ENCODE peak calls at places on chromosomes 1 and 21, in five cellular contexts. U is neuronal stem cell, W is mesenchymal stem cell, M is H1, Z is H9. O is an unnamed sample.
A peak's percentile ranks its signal among the peaks of the same experiment; 100 is the strongest.

GRCh38 chr1:20248954-20249612 is 41.6 kb upstream of the VWA5B1 start:
- DNase-seq in U (no peak), Z (no peak), W (no peak), M (no peak), O (no peak)

GRCh38 chr21:44006017-44006624 is 6.0 kb upstream of the TRAPPC10 start:
- DNase-seq in Z (no peak), W (peak; percentile 96), M (no peak), U (no peak), O (peak; percentile 48)

GRCh38 chr1:106254748-106255147 is 801.7 kb upstream of the PRMT6 start:
- DNase-seq in M (no peak), W (no peak), Z (no peak), U (no peak), O (no peak)

GRCh38 chr1:173301507-173301906 is 94.4 kb upstream of the TNFSF4 start:
- DNase-seq in Z (no peak), W (peak; percentile 28), U (no peak), M (no peak), O (no peak)

GRCh38 chr1:214719207-214719606 is 116.2 kb downstream of the CENPF start:
- DNase-seq in W (no peak), U (no peak), M (no peak), Z (no peak), O (no peak)

GRCh38 chr1:203038217-203038741 is 12.0 kb downstream of the PPFIA4 start:
- DNase-seq in M (no peak), Z (peak; percentile 16), W (peak; percentile 32), U (no peak), O (no peak)

GRCh38 chr1:17414022-17414421 is 25.5 kb downstream of the RCC2 start:
- DNase-seq in M (no peak), Z (no peak), W (no peak), U (no peak), O (no peak)

GRCh38 chr21:43808367-43808766 is 19.0 kb downstream of the RRP1 start:
- DNase-seq in Z (no peak), W (no peak), M (no peak), U (no peak), O (no peak)

GRCh38 chr1:110035236-110035752 is 870 bp downstream of the STRIP1 start:
- DNase-seq in Z (no peak), U (peak; percentile 11), M (no peak), W (no peak), O (no peak)

GRCh38 chr1:97013904-97014303 is 292.3 kb downstream of the PTBP2 start:
- DNase-seq in U (no peak), W (peak; percentile 18), M (no peak), Z (no peak), O (no peak)
- H2BK12ac ChIP-seq in U (no peak overlapping the region), W (no peak overlapping the region), M (no peak overlapping the region), Z (no peak overlapping the region), O (no peak overlapping the region)

GRCh38 chr1:41495171-41495948 is 10.9 kb upstream of the EDN2 start:
- DNase-seq in M (peak; percentile 78), Z (peak; percentile 80), W (peak; percentile 62), U (no peak), O (no peak)
- H3K27ac ChIP-seq in M (no peak overlapping the region), Z (no peak overlapping the region), W (peak overlapping the region; percentile 5), U (no peak overlapping the region), O (no peak overlapping the region)

GRCh38 chr1:65299328-65299727 is 10.0 kb upstream of the DNAJC6 start:
- DNase-seq in Z (no peak), W (no peak), U (no peak), M (no peak), O (no peak)
- H2BK12ac ChIP-seq in Z (no peak overlapping the region), W (no peak overlapping the region), U (no peak overlapping the region), M (no peak overlapping the region), O (no peak overlapping the region)

DNA sequence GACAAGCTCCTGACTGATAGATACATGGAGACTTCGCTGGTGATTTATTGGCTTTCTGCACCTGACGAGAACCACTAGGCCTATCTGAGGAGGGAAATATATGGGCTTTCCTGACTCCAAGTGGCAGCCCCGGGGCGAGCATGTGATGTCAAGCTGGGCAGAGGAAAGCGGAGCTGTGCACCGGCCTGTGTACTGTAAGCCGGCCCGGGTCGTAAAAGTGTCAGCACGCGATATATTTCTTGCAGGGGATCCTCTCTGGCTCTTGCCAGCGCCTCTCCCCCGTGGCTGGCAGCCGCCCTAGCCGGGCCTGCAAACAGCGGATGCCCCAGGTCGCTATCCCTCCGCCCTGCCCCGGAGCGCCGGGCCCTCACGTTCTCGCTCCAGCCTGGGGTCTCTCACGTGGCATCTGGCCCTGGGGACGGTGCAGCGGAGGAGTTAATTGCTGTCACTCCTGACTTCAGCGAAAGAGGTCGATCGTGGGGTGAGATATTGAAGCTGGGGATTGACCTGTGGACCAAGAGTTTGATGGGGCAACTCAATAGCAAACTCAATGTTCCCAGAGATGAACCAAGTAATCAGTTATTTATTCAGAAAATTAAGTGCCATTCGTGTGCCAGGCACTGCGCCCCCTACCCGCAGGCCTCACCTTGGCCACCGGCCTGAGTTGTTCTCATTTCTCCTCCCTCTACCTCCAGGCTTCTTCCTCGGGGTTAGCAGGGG is 41.0 kb upstream of the HAO2 start:
- DNase-seq in U (peak; percentile 38), Z (peak; percentile 74), M (peak; percentile 81), W (peak; percentile 38), O (no peak)
- H3K27ac ChIP-seq in U (no peak overlapping the region), Z (no peak overlapping the region), M (no peak overlapping the region), W (no peak overlapping the region), O (no peak overlapping the region)

DNA sequence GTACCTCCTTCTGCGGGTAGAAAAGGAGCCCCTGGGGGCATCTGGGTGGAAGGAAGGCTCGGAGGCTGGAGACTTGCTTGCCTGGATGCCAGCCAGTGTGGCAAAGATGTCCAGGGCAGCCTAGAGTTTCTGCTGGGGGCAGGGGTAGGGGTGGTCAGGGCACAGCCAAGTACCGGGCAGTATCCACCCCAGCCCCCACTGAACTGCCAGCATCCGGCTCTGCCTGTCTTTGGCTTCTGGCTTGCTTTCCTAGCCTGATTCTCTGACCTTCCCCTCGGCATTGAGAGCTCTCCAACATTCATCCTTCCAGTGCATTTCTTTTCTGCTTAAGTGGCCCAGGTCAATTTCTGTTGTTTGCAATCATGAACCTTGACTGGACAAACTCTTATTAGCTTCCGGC is 117.0 kb downstream of the HLCS start:
- DNase-seq in U (no peak), Z (no peak), M (no peak), W (no peak), O (no peak)
- H2BK12ac ChIP-seq in U (no peak overlapping the region), Z (no peak overlapping the region), M (no peak overlapping the region), W (peak overlapping the region; percentile 54), O (no peak overlapping the region)

GRCh38 chr1:192261476-192261875 is 55.3 kb upstream of the RGS21 start:
- DNase-seq in M (no peak), U (no peak), W (no peak), Z (no peak), O (no peak)
- H3K27ac ChIP-seq in M (no peak overlapping the region), U (no peak overlapping the region), W (no peak overlapping the region), Z (no peak overlapping the region), O (no peak overlapping the region)